ENCODE peak calls at places on chromosomes 6 and 20, in eight cellular contexts. One of them, this sample, is unnamed.
A peak's percentile ranks its signal among the peaks of the same experiment; 100 is the strongest.

GRCh38 chr6:56652231-56652630 is 9.5 kb upstream of the DST start:
- DNase-seq in HCT116: no peak
- DNase-seq in PC-9: peak; percentile 49
- DNase-seq in MM.1S: no peak
- DNase-seq in PC-3: peak; percentile 74
- DNase-seq in Karpas-422: no peak
- DNase-seq in GM23248: peak; percentile 60
- DNase-seq in hepatocyte: no peak
- DNase-seq in this sample: no peak

GRCh38 chr20:45470262-45470931 is 844 bp downstream of the WFDC2 start:
- DNase-seq in PC-9: peak; percentile 63
- DNase-seq in GM23248: peak; percentile 54
- DNase-seq in hepatocyte: peak; percentile 65
- DNase-seq in Karpas-422: no peak
- DNase-seq in MM.1S: peak; percentile 42
- DNase-seq in HCT116: no peak
- DNase-seq in PC-3: no peak
- DNase-seq in this sample: peak; percentile 68

GRCh38 chr6:143973097-143973979 is 34.7 kb downstream of the PLAGL1 start:
- DNase-seq in Karpas-422: no peak
- DNase-seq in MM.1S: no peak
- DNase-seq in PC-3: no peak
- DNase-seq in PC-9: no peak
- DNase-seq in GM23248: no peak
- DNase-seq in hepatocyte: no peak
- DNase-seq in HCT116: no peak
- DNase-seq in this sample: peak; percentile 96

GRCh38 chr20:52056203-52057062 is 135.1 kb downstream of the ZFP64 start:
- DNase-seq in Karpas-422: no peak
- DNase-seq in PC-9: no peak
- DNase-seq in hepatocyte: no peak
- DNase-seq in GM23248: peak; percentile 90
- DNase-seq in MM.1S: no peak
- DNase-seq in PC-3: peak; percentile 99
- DNase-seq in HCT116: peak; percentile 7
- DNase-seq in this sample: no peak

GRCh38 chr6:141848029-141848890 is 284.5 kb upstream of the GJE1 start:
- DNase-seq in PC-9: no peak
- DNase-seq in HCT116: no peak
- DNase-seq in Karpas-422: no peak
- DNase-seq in GM23248: peak; percentile 13
- DNase-seq in MM.1S: peak; percentile 33
- DNase-seq in hepatocyte: no peak
- DNase-seq in PC-3: peak; percentile 75
- DNase-seq in this sample: no peak

GRCh38 chr6:24760210-24760609 is 14.5 kb upstream of the GMNN start:
- DNase-seq in PC-3: no peak
- DNase-seq in GM23248: no peak
- DNase-seq in hepatocyte: no peak
- DNase-seq in Karpas-422: no peak
- DNase-seq in HCT116: no peak
- DNase-seq in PC-9: no peak
- DNase-seq in MM.1S: no peak
- DNase-seq in this sample: no peak

GRCh38 chr20:12640255-12640654 is 368.5 kb upstream of the SPTLC3 start:
- DNase-seq in PC-3: no peak
- DNase-seq in PC-9: no peak
- DNase-seq in Karpas-422: no peak
- DNase-seq in hepatocyte: no peak
- DNase-seq in GM23248: no peak
- DNase-seq in HCT116: no peak
- DNase-seq in MM.1S: no peak
- DNase-seq in this sample: no peak

GRCh38 chr6:140178550-140179334 is 804.3 kb upstream of the CITED2 start:
- DNase-seq in GM23248: peak; percentile 84
- DNase-seq in PC-9: peak; percentile 33
- DNase-seq in Karpas-422: no peak
- DNase-seq in MM.1S: no peak
- DNase-seq in HCT116: no peak
- DNase-seq in hepatocyte: no peak
- DNase-seq in PC-3: peak; percentile 52
- DNase-seq in this sample: no peak

GRCh38 chr20:45407067-45407745 is 883 bp upstream of the DBNDD2 start:
- DNase-seq in Karpas-422: no peak
- DNase-seq in MM.1S: no peak
- DNase-seq in PC-9: peak; percentile 35
- DNase-seq in GM23248: peak; percentile 74
- DNase-seq in hepatocyte: peak; percentile 46
- DNase-seq in PC-3: no peak
- DNase-seq in HCT116: no peak
- DNase-seq in this sample: peak; percentile 66

GRCh38 chr20:56454754-56455153 is 13.7 kb upstream of the RTF2 start:
- DNase-seq in HCT116: no peak
- DNase-seq in hepatocyte: no peak
- DNase-seq in GM23248: no peak
- DNase-seq in MM.1S: no peak
- DNase-seq in Karpas-422: peak; percentile 35
- DNase-seq in PC-3: no peak
- DNase-seq in PC-9: no peak
- DNase-seq in this sample: no peak

GRCh38 chr6:134908906-134909516 is 40.9 kb downstream of the ALDH8A1 start:
- DNase-seq in PC-3: peak; percentile 84
- DNase-seq in GM23248: peak; percentile 99
- DNase-seq in Karpas-422: no peak
- DNase-seq in hepatocyte: peak; percentile 59
- DNase-seq in MM.1S: no peak
- DNase-seq in PC-9: peak; percentile 49
- DNase-seq in HCT116: peak; percentile 64
- DNase-seq in this sample: no peak

GRCh38 chr20:49179368-49180277 is 8.5 kb downstream of the STAU1 start:
- DNase-seq in PC-9: peak; percentile 77
- DNase-seq in MM.1S: no peak
- DNase-seq in GM23248: no peak
- DNase-seq in HCT116: no peak
- DNase-seq in hepatocyte: no peak
- DNase-seq in Karpas-422: no peak
- DNase-seq in PC-3: peak; percentile 89
- DNase-seq in this sample: no peak
- H3K9me2 ChIP-seq in PC-9: no peaks in the 10 kb centered on the region
- H3K9me2 ChIP-seq in MM.1S: no peaks in the 10 kb centered on the region
- H3K9me2 ChIP-seq in GM23248: no peaks in the 10 kb centered on the region
- H3K9me2 ChIP-seq in HCT116: no peaks in the 10 kb centered on the region
- H3K9me2 ChIP-seq in hepatocyte: no peaks in the 10 kb centered on the region
- H3K9me2 ChIP-seq in Karpas-422: no peaks in the 10 kb centered on the region
- H3K9me2 ChIP-seq in PC-3: no peaks in the 10 kb centered on the region
- H3K9me2 ChIP-seq in this sample: no peaks in the 10 kb centered on the region

GRCh38 chr6:112058243-112058642 is 4.3 kb downstream of the CCN6 start:
- DNase-seq in PC-9: no peak
- DNase-seq in Karpas-422: no peak
- DNase-seq in hepatocyte: no peak
- DNase-seq in HCT116: no peak
- DNase-seq in MM.1S: no peak
- DNase-seq in GM23248: no peak
- DNase-seq in PC-3: no peak
- DNase-seq in this sample: no peak
- H3K9me2 ChIP-seq in PC-9: peaks cover 9% of the 10 kb centered on the region
- H3K9me2 ChIP-seq in Karpas-422: no peaks in the 10 kb centered on the region
- H3K9me2 ChIP-seq in hepatocyte: no peaks in the 10 kb centered on the region
- H3K9me2 ChIP-seq in HCT116: no peaks in the 10 kb centered on the region
- H3K9me2 ChIP-seq in MM.1S: no peaks in the 10 kb centered on the region
- H3K9me2 ChIP-seq in GM23248: no peaks in the 10 kb centered on the region
- H3K9me2 ChIP-seq in PC-3: no peaks in the 10 kb centered on the region
- H3K9me2 ChIP-seq in this sample: peaks cover 4% of the 10 kb centered on the region

DNA sequence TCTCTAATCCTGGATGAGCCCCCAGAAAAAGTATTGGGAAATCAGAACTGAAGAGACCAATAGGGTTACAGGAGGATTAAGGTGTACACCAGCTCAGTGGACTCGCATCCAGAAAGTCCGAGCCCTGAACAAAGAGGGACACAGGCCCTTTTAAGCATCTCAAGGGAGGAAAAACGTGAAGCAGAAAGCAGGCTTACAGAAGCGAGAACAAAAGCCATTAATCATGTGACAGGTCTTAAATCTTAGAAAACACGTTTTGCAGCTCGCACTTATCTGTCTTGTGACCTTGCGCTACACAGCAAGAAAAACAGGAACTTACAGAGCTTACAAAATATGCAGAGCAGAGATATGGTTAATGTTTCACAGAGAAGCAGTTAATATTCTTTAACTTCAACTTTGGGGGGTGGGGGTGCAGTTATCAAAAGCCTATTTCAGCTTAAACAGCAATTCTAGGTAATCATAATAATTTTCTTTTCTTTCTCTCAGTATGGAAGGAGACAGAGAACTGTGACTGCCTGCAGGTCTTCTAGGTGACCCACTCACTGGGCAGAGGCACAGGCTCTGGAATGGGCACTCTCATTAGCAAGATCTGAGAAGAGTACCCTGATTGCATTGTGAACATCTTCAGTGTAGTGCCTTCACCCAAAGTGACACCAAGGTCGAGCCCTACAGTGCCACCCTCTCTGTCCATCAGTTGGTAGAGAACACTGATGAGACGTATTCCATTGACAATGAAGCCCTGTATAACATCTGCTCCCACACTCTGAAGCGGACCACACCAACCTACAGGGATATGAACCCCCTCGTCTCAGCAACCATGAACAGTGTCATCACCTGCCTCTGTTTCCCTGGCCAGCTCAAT is 65.0 kb upstream of the MOCS1 start:
- DNase-seq in PC-9: no peak
- DNase-seq in MM.1S: no peak
- DNase-seq in Karpas-422: no peak
- DNase-seq in GM23248: no peak
- DNase-seq in HCT116: no peak
- DNase-seq in PC-3: no peak
- DNase-seq in hepatocyte: no peak
- DNase-seq in this sample: no peak
- H3K9me2 ChIP-seq in PC-9: no peaks in the 10 kb centered on the region
- H3K9me2 ChIP-seq in MM.1S: no peaks in the 10 kb centered on the region
- H3K9me2 ChIP-seq in Karpas-422: no peaks in the 10 kb centered on the region
- H3K9me2 ChIP-seq in GM23248: no peaks in the 10 kb centered on the region
- H3K9me2 ChIP-seq in HCT116: no peaks in the 10 kb centered on the region
- H3K9me2 ChIP-seq in PC-3: no peaks in the 10 kb centered on the region
- H3K9me2 ChIP-seq in hepatocyte: no peaks in the 10 kb centered on the region
- H3K9me2 ChIP-seq in this sample: peaks cover 5% of the 10 kb centered on the region

GRCh38 chr20:15628954-15629353 is 944.3 kb downstream of the KIF16B start:
- DNase-seq in HCT116: no peak
- DNase-seq in hepatocyte: no peak
- DNase-seq in PC-3: no peak
- DNase-seq in PC-9: no peak
- DNase-seq in GM23248: no peak
- DNase-seq in MM.1S: no peak
- DNase-seq in Karpas-422: no peak
- DNase-seq in this sample: no peak
- H3K9me2 ChIP-seq in HCT116: no peaks in the 10 kb centered on the region
- H3K9me2 ChIP-seq in hepatocyte: no peaks in the 10 kb centered on the region
- H3K9me2 ChIP-seq in PC-3: no peaks in the 10 kb centered on the region
- H3K9me2 ChIP-seq in PC-9: no peaks in the 10 kb centered on the region
- H3K9me2 ChIP-seq in GM23248: no peaks in the 10 kb centered on the region
- H3K9me2 ChIP-seq in MM.1S: no peaks in the 10 kb centered on the region
- H3K9me2 ChIP-seq in Karpas-422: no peaks in the 10 kb centered on the region
- H3K9me2 ChIP-seq in this sample: no peaks in the 10 kb centered on the region

DNA sequence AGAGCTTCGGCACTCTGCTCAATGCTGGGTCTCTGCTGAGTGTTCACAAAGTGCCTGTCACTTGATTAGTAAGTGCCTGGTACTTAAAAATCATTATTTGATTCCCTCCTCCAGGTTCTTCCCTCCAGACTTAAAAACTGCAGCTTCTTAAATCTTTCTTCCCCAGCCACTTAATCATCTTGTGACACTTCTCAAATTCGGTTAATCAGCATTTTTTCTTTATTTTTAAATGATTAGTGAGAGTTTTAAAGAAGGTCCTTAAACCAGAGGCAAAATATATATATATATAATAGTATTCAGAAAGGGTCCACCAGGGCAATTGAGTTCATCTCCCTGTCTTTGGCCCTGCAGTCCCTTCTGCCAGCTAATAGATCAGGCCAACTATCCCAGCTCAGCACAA is 8.0 kb upstream of the BANF2 start:
- DNase-seq in hepatocyte: no peak
- DNase-seq in MM.1S: no peak
- DNase-seq in Karpas-422: no peak
- DNase-seq in PC-9: no peak
- DNase-seq in PC-3: no peak
- DNase-seq in HCT116: no peak
- DNase-seq in GM23248: no peak
- DNase-seq in this sample: no peak
- H3K9me2 ChIP-seq in hepatocyte: no peaks in the 10 kb centered on the region
- H3K9me2 ChIP-seq in MM.1S: no peaks in the 10 kb centered on the region
- H3K9me2 ChIP-seq in Karpas-422: no peaks in the 10 kb centered on the region
- H3K9me2 ChIP-seq in PC-9: no peaks in the 10 kb centered on the region
- H3K9me2 ChIP-seq in PC-3: no peaks in the 10 kb centered on the region
- H3K9me2 ChIP-seq in HCT116: no peaks in the 10 kb centered on the region
- H3K9me2 ChIP-seq in GM23248: no peaks in the 10 kb centered on the region
- H3K9me2 ChIP-seq in this sample: no peaks in the 10 kb centered on the region

DNA sequence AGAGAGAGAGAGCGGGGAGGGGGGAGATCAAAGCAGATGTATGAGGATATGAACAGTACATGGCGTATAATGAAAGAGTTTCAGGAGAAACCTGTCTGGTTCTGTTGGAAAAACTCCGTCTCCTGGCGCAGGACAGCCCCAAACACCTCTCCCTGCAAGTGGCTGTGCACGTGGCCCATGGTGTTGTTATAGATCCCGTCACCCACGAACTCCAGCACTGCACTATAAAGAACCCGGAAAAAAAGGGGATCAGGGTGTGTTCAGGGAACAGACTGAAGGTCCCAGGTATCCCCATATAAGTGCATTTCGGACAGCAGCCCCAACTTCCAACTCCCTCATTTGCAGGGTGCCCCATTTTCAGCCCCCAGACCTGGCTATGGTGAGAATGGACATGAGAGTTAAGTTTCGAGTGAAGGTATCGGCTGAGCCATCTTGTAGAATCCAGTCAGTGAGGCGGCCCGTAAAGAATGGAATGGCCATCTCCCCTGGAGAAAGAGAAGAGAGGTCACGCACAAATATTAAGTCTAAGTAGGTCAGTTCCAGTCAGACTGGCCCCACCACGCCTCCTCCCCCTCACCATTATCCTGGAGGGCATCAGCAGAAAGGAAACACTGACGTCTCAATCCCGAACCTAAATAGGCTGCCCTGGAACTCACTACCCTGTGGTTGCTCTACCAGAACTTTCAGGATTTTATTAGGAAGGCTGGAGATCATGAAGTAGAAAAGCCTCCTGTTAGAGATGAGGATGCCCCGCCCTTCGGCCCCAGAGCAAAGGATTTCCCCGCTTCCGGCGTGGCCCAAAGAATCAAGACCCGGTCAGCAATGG is 1.3 kb downstream of the TAP1 start:
- DNase-seq in Karpas-422: peak; percentile 80
- DNase-seq in GM23248: peak; percentile 59
- DNase-seq in MM.1S: no peak
- DNase-seq in PC-3: peak; percentile 11
- DNase-seq in HCT116: no peak
- DNase-seq in PC-9: no peak
- DNase-seq in hepatocyte: no peak
- DNase-seq in this sample: peak; percentile 48
- H3K9me2 ChIP-seq in Karpas-422: no peaks in the 10 kb centered on the region
- H3K9me2 ChIP-seq in GM23248: no peaks in the 10 kb centered on the region
- H3K9me2 ChIP-seq in MM.1S: no peaks in the 10 kb centered on the region
- H3K9me2 ChIP-seq in PC-3: no peaks in the 10 kb centered on the region
- H3K9me2 ChIP-seq in HCT116: no peaks in the 10 kb centered on the region
- H3K9me2 ChIP-seq in PC-9: no peaks in the 10 kb centered on the region
- H3K9me2 ChIP-seq in hepatocyte: no peaks in the 10 kb centered on the region
- H3K9me2 ChIP-seq in this sample: no peaks in the 10 kb centered on the region

This sample was measured in GM23338.